ENCODE peak calls at places on chromosomes 16 and 17, in eight cellular contexts. Q is astrocyte, H is kidney epithelial cell, Y is thoracic aorta, T is left ventricle myocardium inferior, D is adrenal gland, J is SK-N-SH, K is dorsolateral prefrontal cortex. I is an unnamed sample.

GRCh38 chr17:10754109-10754508 is 24.3 kb upstream of the TMEM220 start:
- DNase-seq in D (peak; percentile 91), Y (no peak), H (no peak), K (no peak), T (no peak), J (peak; percentile 65), Q (no peak), I (no peak)

GRCh38 chr17:73334771-73335513 is 23.1 kb upstream of the CDC42EP4 start:
- DNase-seq in K (no peak), J (peak; percentile 16), D (no peak), H (no peak), Q (no peak), T (no peak), Y (no peak), I (no peak)

GRCh38 chr16:85078176-85078700 is 34.0 kb downstream of the CIBAR2 start:
- DNase-seq in Y (no peak), D (no peak), J (no peak), Q (no peak), K (no peak), T (no peak), H (no peak), I (no peak)

GRCh38 chr16:19844945-19845641 is 39.6 kb downstream of the GPRC5B start:
- DNase-seq in D (peak; percentile 50), Y (no peak), Q (peak; percentile 85), T (no peak), K (no peak), J (no peak), H (peak; percentile 83), I (peak; percentile 63)

GRCh38 chr17:49676276-49676868 is 1.5 kb downstream of the SPOP start:
- DNase-seq in H (no peak), Y (no peak), K (no peak), T (no peak), D (no peak), Q (no peak), J (no peak), I (no peak)

GRCh38 chr16:84117482-84117843 is 721 bp upstream of the MBTPS1 start:
- DNase-seq in Q (peak; percentile 16), T (no peak), K (no peak), H (no peak), J (peak; percentile 57), Y (no peak), D (no peak), I (no peak)

GRCh38 chr17:29407856-29408255 is 17.7 kb downstream of the TAOK1 start:
- DNase-seq in Q (no peak), D (no peak), H (no peak), K (no peak), T (no peak), J (no peak), Y (no peak), I (no peak)

GRCh38 chr16:29148867-29149272 is 164.0 kb downstream of the LAT start:
- DNase-seq in D (no peak), Y (no peak), Q (no peak), T (peak; percentile 47), J (no peak), H (no peak), K (no peak), I (no peak)

GRCh38 chr17:27471321-27472269 is 15.3 kb downstream of the KSR1 start:
- DNase-seq in K (no peak), Y (no peak), H (peak; percentile 89), Q (peak; percentile 72), J (no peak), D (no peak), T (no peak), I (no peak)

GRCh38 chr17:35235917-35236316 is 7.0 kb upstream of the SLFN5 start:
- DNase-seq in Y (no peak), K (no peak), T (no peak), H (no peak), Q (no peak), J (no peak), D (no peak), I (no peak)

GRCh38 chr16:19415461-19415860 is 2.2 kb upstream of the TMC5 start:
- DNase-seq in J (no peak), D (no peak), H (no peak), Q (no peak), K (no peak), Y (no peak), T (no peak), I (no peak)

GRCh38 chr16:1727651-1728624 is 21.9 kb downstream of the MAPK8IP3 start:
- DNase-seq in T (no peak), Y (no peak), J (no peak), D (no peak), Q (no peak), H (no peak), K (no peak), I (no peak)

GRCh38 chr16:2009791-2010510 is at the start of gene ZNF598:
- DNase-seq in H (no peak), T (peak; percentile 85), K (peak; percentile 80), J (peak; percentile 98), Y (peak; percentile 28), Q (peak; percentile 69), D (peak; percentile 79), I (no peak)

GRCh38 chr17:59840908-59841666 is 51.7 kb downstream of the TUBD1 start:
- DNase-seq in J (no peak), Y (no peak), K (no peak), D (no peak), T (no peak), H (no peak), Q (no peak), I (no peak)

GRCh38 chr16:88331989-88332920 is 50.5 kb upstream of the ZNF469 start:
- DNase-seq in K (no peak), Y (peak; percentile 36), Q (peak; percentile 100), T (no peak), H (peak; percentile 96), D (peak; percentile 83), J (no peak), I (peak; percentile 99)

GRCh38 chr17:76147211-76148014 is 6.4 kb upstream of the FOXJ1 start:
- DNase-seq in Y (no peak), D (no peak), T (no peak), J (peak; percentile 67), K (no peak), Q (no peak), H (no peak), I (no peak)

GRCh38 chr16:26856791-26857190 is 209.9 kb upstream of the C16orf82 start:
- DNase-seq in Y (no peak), H (no peak), D (no peak), K (no peak), T (no peak), J (no peak), Q (no peak), I (no peak)
- TF ChIP-seq CTCF in Y (no peak), H (no peak), D (no peak), K (no peak), T (no peak), J (no peak), Q (no peak), I (no peak)

DNA sequence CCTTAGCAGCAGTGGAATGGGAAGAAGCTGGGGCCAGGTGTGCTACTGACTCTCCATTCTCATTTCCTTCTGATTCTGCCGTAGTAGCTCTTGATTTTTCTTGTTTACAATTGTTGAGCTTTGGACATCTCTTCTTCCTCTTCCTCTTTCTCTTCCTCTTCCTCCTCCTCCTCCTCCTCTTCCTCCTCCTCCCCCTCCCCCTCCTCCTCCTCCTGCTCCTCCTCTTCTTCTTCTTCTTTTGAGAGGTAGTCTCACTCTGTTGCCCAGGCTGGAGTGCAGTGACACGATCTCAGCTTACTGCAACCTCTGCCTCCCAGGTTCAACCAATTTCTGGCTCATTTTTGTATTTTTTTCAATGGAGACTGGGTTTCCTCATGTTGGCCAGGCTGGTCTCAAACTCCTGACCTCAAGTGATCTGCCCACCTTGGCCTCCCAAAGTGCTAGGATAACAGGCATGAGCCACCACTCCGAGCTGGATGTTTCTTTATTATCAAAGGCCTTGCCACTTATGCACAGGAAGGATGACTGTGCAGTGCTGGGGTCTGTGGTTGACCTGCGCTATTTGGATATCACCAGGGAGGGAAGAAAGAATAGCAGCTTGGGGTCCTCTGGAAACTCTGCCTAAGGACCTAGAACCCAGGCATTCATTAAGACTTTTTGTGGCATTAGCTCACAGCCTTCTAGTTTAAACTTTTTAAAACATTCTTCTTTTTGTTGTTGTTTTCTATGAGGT is 127.8 kb upstream of the KCNJ16 start:
- DNase-seq in J (no peak), Y (no peak), T (no peak), Q (peak; percentile 57), H (no peak), D (no peak), K (no peak), I (no peak)
- H3K27me3 ChIP-seq in J (no peaks in the 10 kb centered on the region), Y (no peaks in the 10 kb centered on the region), T (no peaks in the 10 kb centered on the region), Q (no peaks in the 10 kb centered on the region), H (no peaks in the 10 kb centered on the region), D (no peaks in the 10 kb centered on the region), K (no peaks in the 10 kb centered on the region), I (no peaks in the 10 kb centered on the region)

GRCh38 chr17:9054611-9055010 is 33.3 kb downstream of the NTN1 start:
- DNase-seq in T (no peak), Q (no peak), K (no peak), H (no peak), D (no peak), J (no peak), Y (no peak), I (no peak)

GRCh38 chr17:9054146-9054545 is 32.8 kb downstream of the NTN1 start:
- DNase-seq in Y (no peak), J (no peak), D (no peak), H (no peak), Q (no peak), T (no peak), K (no peak), I (no peak)

GRCh38 chr17:9051561-9051960 is 30.3 kb downstream of the NTN1 start:
- DNase-seq in Y (no peak), K (no peak), T (no peak), H (no peak), D (no peak), J (no peak), Q (no peak), I (no peak)

GRCh38 chr17:9053406-9053805 is 32.1 kb downstream of the NTN1 start:
- DNase-seq in K (no peak), J (no peak), T (no peak), Y (no peak), H (no peak), D (no peak), Q (no peak), I (no peak)

GRCh38 chr17:9052921-9053320 is 31.6 kb downstream of the NTN1 start:
- DNase-seq in Q (no peak), Y (no peak), J (no peak), K (no peak), D (no peak), T (no peak), H (no peak), I (no peak)
- H3K4me3 ChIP-seq in Q (no peak overlapping the region), Y (no peak overlapping the region), J (no peak overlapping the region), K (no peak overlapping the region), D (no peak overlapping the region), T (no peak overlapping the region), H (no peak overlapping the region), I (no peak overlapping the region)

DNA sequence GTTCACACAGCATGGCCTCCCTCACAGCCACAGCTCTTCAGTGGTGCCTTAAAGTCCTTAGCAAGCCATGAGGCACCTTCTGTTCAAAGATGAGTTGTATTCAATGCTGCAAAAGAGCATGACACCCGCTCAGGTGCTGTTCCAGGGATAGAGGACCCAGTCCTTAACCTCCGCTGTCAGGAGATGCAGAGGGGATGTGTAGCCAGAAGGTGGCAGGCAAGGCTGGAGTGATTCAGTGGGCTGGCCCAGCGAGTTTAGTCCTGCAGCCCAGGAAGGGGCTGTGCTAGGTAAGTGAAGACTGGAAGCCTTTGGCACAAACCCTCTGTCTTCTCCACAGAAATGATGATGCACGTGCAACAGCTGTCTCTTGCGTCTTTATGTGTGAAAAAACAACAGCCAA is 25.0 kb upstream of the ADAM11 start:
- DNase-seq in H (no peak), D (no peak), K (no peak), Y (no peak), Q (no peak), J (no peak), T (no peak), I (no peak)
- TF ChIP-seq CTCF in H (peak; percentile 44), D (no peak), K (no peak), Y (no peak), Q (peak; percentile 6), J (no peak), T (peak; percentile 63), I (peak; percentile 42)

I was measured in BJ.